ENCODE peak calls at places on chromosomes 12 and 14, in four cellular contexts. One of them, this sample, is unnamed.

GRCh38 chr12:112777387-112778025 is 14.0 kb upstream of the RPH3A start:
- DNase-seq in SK-N-SH: no peak
- DNase-seq in A549: no peak
- DNase-seq in GM12878: no peak
- DNase-seq in this sample: no peak

GRCh38 chr14:96145116-96145864 is 59.3 kb upstream of the BDKRB2 start:
- DNase-seq in SK-N-SH: no peak
- DNase-seq in GM12878: no peak
- DNase-seq in A549: no peak
- DNase-seq in this sample: no peak

GRCh38 chr14:75978249-75978731 is 3.5 kb downstream of the TGFB3 start:
- DNase-seq in GM12878: no peak
- DNase-seq in SK-N-SH: peak; percentile 51
- DNase-seq in A549: no peak
- DNase-seq in this sample: no peak

GRCh38 chr12:39605501-39605900 is 14.1 kb downstream of the ABCD2 start:
- DNase-seq in SK-N-SH: no peak
- DNase-seq in GM12878: no peak
- DNase-seq in A549: no peak
- DNase-seq in this sample: no peak

GRCh38 chr14:54577977-54578376 is 11.0 kb downstream of the SAMD4A start:
- DNase-seq in SK-N-SH: no peak
- DNase-seq in GM12878: no peak
- DNase-seq in A549: peak; percentile 82
- DNase-seq in this sample: peak; percentile 20

GRCh38 chr14:34548472-34548981 is 9.0 kb upstream of the EAPP start:
- DNase-seq in A549: no peak
- DNase-seq in SK-N-SH: no peak
- DNase-seq in GM12878: no peak
- DNase-seq in this sample: no peak

GRCh38 chr12:4579305-4580097 is 17.5 kb downstream of the DYRK4 start:
- DNase-seq in SK-N-SH: peak; percentile 54
- DNase-seq in A549: peak; percentile 35
- DNase-seq in GM12878: no peak
- DNase-seq in this sample: peak; percentile 17

GRCh38 chr14:94562941-94563883 is 2.0 kb downstream of the SERPINA4 start:
- DNase-seq in A549: no peak
- DNase-seq in SK-N-SH: no peak
- DNase-seq in GM12878: no peak
- DNase-seq in this sample: no peak

GRCh38 chr14:96098309-96098998 is 59.3 kb downstream of the C14orf132 start:
- DNase-seq in A549: peak; percentile 78
- DNase-seq in SK-N-SH: peak; percentile 70
- DNase-seq in GM12878: peak; percentile 7
- DNase-seq in this sample: peak; percentile 36

GRCh38 chr12:58918475-58918874 is 1.8 kb downstream of the LRIG3 start:
- DNase-seq in SK-N-SH: no peak
- DNase-seq in GM12878: no peak
- DNase-seq in A549: no peak
- DNase-seq in this sample: no peak

GRCh38 chr14:88212691-88213090 is 110.4 kb downstream of the KCNK10 start:
- DNase-seq in A549: no peak
- DNase-seq in SK-N-SH: no peak
- DNase-seq in GM12878: no peak
- DNase-seq in this sample: no peak

GRCh38 chr14:75486317-75486716 is 36.0 kb upstream of the BATF start:
- DNase-seq in A549: no peak
- DNase-seq in SK-N-SH: no peak
- DNase-seq in GM12878: no peak
- DNase-seq in this sample: no peak

GRCh38 chr14:24416932-24417619 is 12.4 kb downstream of the CBLN3 start:
- DNase-seq in GM12878: no peak
- DNase-seq in SK-N-SH: no peak
- DNase-seq in A549: no peak
- DNase-seq in this sample: no peak

GRCh38 chr14:68781161-68782021 is 11.5 kb downstream of the ZFP36L1 start:
- DNase-seq in GM12878: no peak
- DNase-seq in SK-N-SH: no peak
- DNase-seq in A549: no peak
- DNase-seq in this sample: no peak

GRCh38 chr14:102971314-102971713 is 48.9 kb downstream of the AMN start:
- DNase-seq in A549: no peak
- DNase-seq in GM12878: no peak
- DNase-seq in SK-N-SH: no peak
- DNase-seq in this sample: no peak

GRCh38 chr12:3145036-3145435 is 67.9 kb downstream of the TSPAN9 start:
- DNase-seq in A549: no peak
- DNase-seq in GM12878: no peak
- DNase-seq in SK-N-SH: peak; percentile 10
- DNase-seq in this sample: no peak

GRCh38 chr14:67515386-67516079 is 17.6 kb upstream of the PLEKHH1 start:
- DNase-seq in SK-N-SH: no peak
- DNase-seq in A549: no peak
- DNase-seq in GM12878: no peak
- DNase-seq in this sample: no peak

GRCh38 chr12:52577316-52577715 is 3.7 kb upstream of the KRT74 start:
- DNase-seq in GM12878: no peak
- DNase-seq in SK-N-SH: no peak
- DNase-seq in A549: no peak
- DNase-seq in this sample: no peak

GRCh38 chr14:23396781-23397407 is 11.2 kb downstream of the MYH6 start:
- DNase-seq in GM12878: no peak
- DNase-seq in SK-N-SH: no peak
- DNase-seq in A549: no peak
- DNase-seq in this sample: no peak

GRCh38 chr14:23399136-23399535 is 8.9 kb downstream of the MYH6 start:
- DNase-seq in A549: no peak
- DNase-seq in SK-N-SH: no peak
- DNase-seq in GM12878: no peak
- DNase-seq in this sample: no peak

GRCh38 chr14:23399591-23399990 is 8.5 kb downstream of the MYH6 start:
- DNase-seq in SK-N-SH: no peak
- DNase-seq in A549: no peak
- DNase-seq in GM12878: no peak
- DNase-seq in this sample: no peak

GRCh38 chr14:23398348-23398747 is 9.7 kb downstream of the MYH6 start:
- DNase-seq in A549: no peak
- DNase-seq in SK-N-SH: no peak
- DNase-seq in GM12878: no peak
- DNase-seq in this sample: no peak

GRCh38 chr14:23396126-23396525 is 11.9 kb downstream of the MYH6 start:
- DNase-seq in GM12878: no peak
- DNase-seq in A549: no peak
- DNase-seq in SK-N-SH: no peak
- DNase-seq in this sample: no peak
- TF ChIP-seq PBX3 in GM12878: no peak
- TF ChIP-seq PBX3 in A549: no peak
- TF ChIP-seq PBX3 in SK-N-SH: no peak
- TF ChIP-seq PBX3 in this sample: no peak

GRCh38 chr12:14931359-14931758 is 7.0 kb downstream of the ERP27 start:
- DNase-seq in SK-N-SH: no peak
- DNase-seq in GM12878: no peak
- DNase-seq in A549: no peak
- DNase-seq in this sample: no peak

GRCh38 chr12:14934511-14934910 is 3.8 kb downstream of the ERP27 start:
- DNase-seq in A549: no peak
- DNase-seq in GM12878: no peak
- DNase-seq in SK-N-SH: no peak
- DNase-seq in this sample: no peak

GRCh38 chr12:14928946-14929345 is 9.4 kb downstream of the ERP27 start:
- DNase-seq in GM12878: no peak
- DNase-seq in A549: no peak
- DNase-seq in SK-N-SH: no peak
- DNase-seq in this sample: no peak

GRCh38 chr12:14930299-14930698 is 8.0 kb downstream of the ERP27 start:
- DNase-seq in GM12878: no peak
- DNase-seq in A549: no peak
- DNase-seq in SK-N-SH: no peak
- DNase-seq in this sample: no peak

DNA sequence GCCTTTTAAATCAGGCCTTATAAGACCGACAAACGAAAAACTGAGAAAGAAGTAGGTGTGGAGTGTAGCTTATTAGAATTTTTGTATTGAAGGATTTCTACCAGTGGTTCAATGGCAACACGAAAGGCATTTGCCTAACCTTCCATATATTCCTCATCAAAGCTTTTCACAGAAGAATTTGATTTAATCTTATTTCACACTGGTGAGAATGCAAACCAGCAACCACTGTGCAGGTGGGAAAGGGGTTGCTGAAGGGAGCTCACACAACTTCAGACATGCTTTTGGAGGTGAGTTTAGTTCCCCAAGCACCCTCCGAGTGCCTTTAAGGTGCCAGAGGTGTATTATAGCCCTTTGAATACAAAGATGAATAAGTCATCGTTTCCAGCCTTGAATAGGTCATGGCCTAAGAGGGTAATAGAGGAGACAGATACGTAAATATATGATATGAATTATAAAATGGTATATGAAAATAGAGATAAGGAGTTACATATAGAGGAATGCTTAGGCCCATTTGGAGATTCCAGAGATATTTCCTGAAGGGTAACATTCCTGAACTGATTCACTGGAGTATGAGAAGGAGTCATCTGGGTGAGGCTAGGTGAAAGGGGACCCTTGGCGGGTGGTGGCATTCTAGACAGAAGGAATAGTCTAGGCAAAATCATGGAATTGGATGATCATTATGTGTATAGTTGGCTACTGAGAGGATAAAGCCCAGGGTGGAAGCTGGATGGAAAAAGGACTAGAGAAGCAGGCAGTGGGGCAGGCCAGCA is 6.4 kb downstream of the ERP27 start:
- DNase-seq in GM12878: no peak
- DNase-seq in SK-N-SH: no peak
- DNase-seq in A549: no peak
- DNase-seq in this sample: no peak
- TF ChIP-seq PBX3 in GM12878: no peak
- TF ChIP-seq PBX3 in SK-N-SH: no peak
- TF ChIP-seq PBX3 in A549: no peak
- TF ChIP-seq PBX3 in this sample: no peak

GRCh38 chr12:107304588-107305532 is 211.5 kb upstream of the CRY1 start:
- DNase-seq in A549: peak; percentile 25
- DNase-seq in GM12878: no peak
- DNase-seq in SK-N-SH: no peak
- DNase-seq in this sample: no peak
- TF ChIP-seq PBX3 in A549: no peak
- TF ChIP-seq PBX3 in GM12878: no peak
- TF ChIP-seq PBX3 in SK-N-SH: no peak
- TF ChIP-seq PBX3 in this sample: no peak

DNA sequence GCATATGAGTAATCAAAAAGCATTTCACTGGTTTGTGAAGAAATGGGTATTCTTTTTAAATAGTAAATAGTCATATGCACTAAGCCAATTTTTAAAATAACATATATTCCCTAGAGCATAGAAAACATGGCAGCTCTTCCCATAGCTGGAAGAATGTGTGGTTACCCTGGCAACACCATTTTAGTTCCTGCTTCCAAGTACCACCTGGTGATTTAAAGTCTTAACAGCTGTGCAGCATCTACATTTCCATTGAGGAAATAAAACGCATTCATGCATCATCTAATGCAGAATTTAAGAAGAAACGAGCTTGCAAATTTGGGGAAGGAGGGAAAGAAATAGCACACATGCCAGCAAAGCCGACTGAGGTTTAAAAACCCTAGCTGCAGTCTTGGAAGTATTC is 22.7 kb upstream of the SLC38A2 start:
- DNase-seq in A549: no peak
- DNase-seq in SK-N-SH: no peak
- DNase-seq in GM12878: no peak
- DNase-seq in this sample: no peak
- TF ChIP-seq PBX3 in A549: no peak
- TF ChIP-seq PBX3 in SK-N-SH: no peak
- TF ChIP-seq PBX3 in GM12878: no peak
- TF ChIP-seq PBX3 in this sample: no peak